ENCODE peak calls at places on chromosomes 12 and 14, in four cellular contexts. One of them, this sample, is unnamed.

GRCh38 chr12:43318002-43318401 is 234.0 kb downstream of the ADAMTS20 start:
- DNase-seq in right cardiac atrium: no peak
- DNase-seq in substantia nigra: no peak
- DNase-seq in H9: no peak
- DNase-seq in this sample: no peak

GRCh38 chr12:22312336-22312735 is 22.2 kb downstream of the ST8SIA1 start:
- DNase-seq in H9: no peak
- DNase-seq in substantia nigra: peak
- DNase-seq in right cardiac atrium: peak
- DNase-seq in this sample: peak

GRCh38 chr12:69501154-69501895 is 31.1 kb downstream of the FRS2 start:
- DNase-seq in substantia nigra: no peak
- DNase-seq in right cardiac atrium: no peak
- DNase-seq in H9: no peak
- DNase-seq in this sample: no peak

GRCh38 chr14:76882646-76883045 is 56.4 kb downstream of the LRRC74A start:
- DNase-seq in H9: no peak
- DNase-seq in substantia nigra: no peak
- DNase-seq in right cardiac atrium: peak
- DNase-seq in this sample: no peak

GRCh38 chr12:82028772-82029171 is 269.6 kb upstream of the PPFIA2 start:
- DNase-seq in right cardiac atrium: no peak
- DNase-seq in H9: no peak
- DNase-seq in substantia nigra: no peak
- DNase-seq in this sample: no peak

GRCh38 chr14:91649930-91650329 is 82.0 kb downstream of the CATSPERB start:
- DNase-seq in right cardiac atrium: no peak
- DNase-seq in substantia nigra: no peak
- DNase-seq in H9: no peak
- DNase-seq in this sample: no peak

GRCh38 chr12:12018454-12018853 is 52.3 kb upstream of the BCL2L14 start:
- DNase-seq in right cardiac atrium: peak
- DNase-seq in H9: no peak
- DNase-seq in substantia nigra: peak
- DNase-seq in this sample: peak

GRCh38 chr12:86265329-86265695 is 9.1 kb upstream of the MGAT4C start:
- DNase-seq in right cardiac atrium: no peak
- DNase-seq in H9: no peak
- DNase-seq in substantia nigra: no peak
- DNase-seq in this sample: no peak

GRCh38 chr12:103917873-103918272 is 12.3 kb upstream of the HSP90B1 start:
- DNase-seq in H9: no peak
- DNase-seq in substantia nigra: no peak
- DNase-seq in right cardiac atrium: no peak
- DNase-seq in this sample: no peak

GRCh38 chr12:68403711-68404110 is 71.5 kb upstream of the MDM1 start:
- DNase-seq in right cardiac atrium: no peak
- DNase-seq in H9: no peak
- DNase-seq in substantia nigra: no peak
- DNase-seq in this sample: no peak

GRCh38 chr14:59098377-59098776 is 90.1 kb upstream of the DAAM1 start:
- DNase-seq in substantia nigra: no peak
- DNase-seq in right cardiac atrium: no peak
- DNase-seq in H9: no peak
- DNase-seq in this sample: peak

GRCh38 chr12:110339184-110339952 is 58.3 kb downstream of the ATP2A2 start:
- DNase-seq in substantia nigra: no peak
- DNase-seq in H9: no peak
- DNase-seq in right cardiac atrium: no peak
- DNase-seq in this sample: no peak

GRCh38 chr12:30357712-30358111 is 338.0 kb downstream of the IPO8 start:
- DNase-seq in substantia nigra: no peak
- DNase-seq in H9: no peak
- DNase-seq in right cardiac atrium: no peak
- DNase-seq in this sample: no peak

GRCh38 chr12:127401005-127401404 is 866.0 kb upstream of the TMEM132C start:
- DNase-seq in H9: no peak
- DNase-seq in right cardiac atrium: no peak
- DNase-seq in substantia nigra: no peak
- DNase-seq in this sample: no peak

GRCh38 chr12:94148841-94149780 is 734 bp downstream of the PLXNC1 start:
- DNase-seq in H9: peak
- DNase-seq in substantia nigra: no peak
- DNase-seq in right cardiac atrium: peak
- DNase-seq in this sample: no peak

GRCh38 chr12:130347588-130347987 is 9.9 kb downstream of the PIWIL1 start:
- DNase-seq in substantia nigra: no peak
- DNase-seq in H9: no peak
- DNase-seq in right cardiac atrium: no peak
- DNase-seq in this sample: no peak

GRCh38 chr12:8742501-8742900 is 44.7 kb downstream of the RIMKLB start:
- DNase-seq in H9: no peak
- DNase-seq in substantia nigra: no peak
- DNase-seq in right cardiac atrium: no peak
- DNase-seq in this sample: peak

GRCh38 chr12:24463392-24463791 is 485.5 kb downstream of the BCAT1 start:
- DNase-seq in substantia nigra: no peak
- DNase-seq in right cardiac atrium: no peak
- DNase-seq in H9: no peak
- DNase-seq in this sample: no peak
- H3K27ac ChIP-seq in substantia nigra: no peak
- H3K27ac ChIP-seq in right cardiac atrium: no peak
- H3K27ac ChIP-seq in H9: no peak
- H3K27ac ChIP-seq in this sample: no peak

GRCh38 chr14:69571879-69572633 is 2.6 kb downstream of the CCDC177 start:
- DNase-seq in H9: peak
- DNase-seq in substantia nigra: no peak
- DNase-seq in right cardiac atrium: peak
- DNase-seq in this sample: no peak
- H3K27ac ChIP-seq in H9: no peak
- H3K27ac ChIP-seq in substantia nigra: no peak
- H3K27ac ChIP-seq in right cardiac atrium: no peak
- H3K27ac ChIP-seq in this sample: no peak

GRCh38 chr12:115402443-115403170 is 718.6 kb upstream of the TBX3 start:
- DNase-seq in substantia nigra: no peak
- DNase-seq in H9: no peak
- DNase-seq in right cardiac atrium: no peak
- DNase-seq in this sample: no peak

GRCh38 chr12:115400011-115400410 is 716.0 kb upstream of the TBX3 start:
- DNase-seq in substantia nigra: no peak
- DNase-seq in right cardiac atrium: no peak
- DNase-seq in H9: no peak
- DNase-seq in this sample: no peak

GRCh38 chr12:115396567-115396966 is 712.6 kb upstream of the TBX3 start:
- DNase-seq in H9: no peak
- DNase-seq in right cardiac atrium: no peak
- DNase-seq in substantia nigra: no peak
- DNase-seq in this sample: no peak

GRCh38 chr12:115394498-115395220 is 710.7 kb upstream of the TBX3 start:
- DNase-seq in right cardiac atrium: no peak
- DNase-seq in substantia nigra: no peak
- DNase-seq in H9: no peak
- DNase-seq in this sample: no peak

GRCh38 chr12:115398311-115398781 is 714.4 kb upstream of the TBX3 start:
- DNase-seq in substantia nigra: no peak
- DNase-seq in right cardiac atrium: no peak
- DNase-seq in H9: no peak
- DNase-seq in this sample: no peak
- H3K27ac ChIP-seq in substantia nigra: no peak
- H3K27ac ChIP-seq in right cardiac atrium: no peak
- H3K27ac ChIP-seq in H9: no peak
- H3K27ac ChIP-seq in this sample: no peak

DNA sequence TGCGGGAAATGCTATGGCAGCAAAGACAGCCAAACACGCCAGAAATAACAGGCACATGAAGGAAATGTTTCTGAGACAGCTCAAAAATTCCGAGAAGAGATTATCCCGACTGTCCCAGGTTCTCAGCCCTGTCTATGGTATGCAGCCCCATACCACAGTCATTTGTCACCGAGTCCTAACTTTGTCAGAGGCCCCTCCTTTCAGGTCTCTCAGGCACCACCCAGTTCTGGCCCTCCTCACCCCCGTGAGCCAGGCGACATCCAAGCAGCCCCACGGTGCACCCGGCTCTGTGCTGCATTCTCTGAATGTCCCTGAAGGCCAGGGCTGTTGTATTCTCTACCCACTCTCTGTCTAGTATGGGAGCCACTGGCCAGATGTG is 24.0 kb downstream of the SSH1 start:
- DNase-seq in H9: peak
- DNase-seq in right cardiac atrium: peak
- DNase-seq in substantia nigra: no peak
- DNase-seq in this sample: no peak
- H3K27ac ChIP-seq in H9: no peak
- H3K27ac ChIP-seq in right cardiac atrium: peak
- H3K27ac ChIP-seq in substantia nigra: peak
- H3K27ac ChIP-seq in this sample: peak

GRCh38 chr12:125824276-125824675 is 759.0 kb downstream of the AACS start:
- DNase-seq in substantia nigra: no peak
- DNase-seq in right cardiac atrium: no peak
- DNase-seq in H9: no peak
- DNase-seq in this sample: no peak
- H3K27ac ChIP-seq in substantia nigra: no peak
- H3K27ac ChIP-seq in right cardiac atrium: no peak
- H3K27ac ChIP-seq in H9: no peak
- H3K27ac ChIP-seq in this sample: no peak

DNA sequence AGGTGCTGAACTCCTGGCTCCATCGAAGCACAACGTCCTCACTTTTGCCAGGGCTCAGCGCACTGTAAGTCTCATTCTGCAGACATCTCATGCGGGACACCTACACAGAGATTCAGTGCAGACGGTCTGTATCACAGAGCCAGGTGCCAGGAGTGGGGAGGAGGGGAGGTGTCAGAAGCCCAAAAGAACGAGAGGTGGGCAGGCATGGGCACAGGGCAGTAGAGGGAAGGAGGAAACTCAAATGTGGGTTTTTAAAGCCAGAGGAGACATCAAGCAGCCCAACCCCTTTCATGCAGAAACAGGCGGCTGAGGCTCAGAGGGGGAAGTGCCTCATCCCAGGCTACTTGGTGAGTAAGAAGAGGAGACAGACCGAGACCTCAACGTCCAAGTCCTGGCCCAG is 2.5 kb upstream of the LPAR5 start:
- DNase-seq in H9: no peak
- DNase-seq in substantia nigra: no peak
- DNase-seq in right cardiac atrium: no peak
- DNase-seq in this sample: no peak
- H3K27ac ChIP-seq in H9: no peak
- H3K27ac ChIP-seq in substantia nigra: no peak
- H3K27ac ChIP-seq in right cardiac atrium: no peak
- H3K27ac ChIP-seq in this sample: no peak

GRCh38 chr14:100587763-100588411 is 670 bp upstream of the BEGAIN start:
- DNase-seq in right cardiac atrium: peak
- DNase-seq in H9: no peak
- DNase-seq in substantia nigra: no peak
- DNase-seq in this sample: no peak

GRCh38 chr14:100587248-100587762 is at the start of gene BEGAIN:
- DNase-seq in H9: no peak
- DNase-seq in substantia nigra: no peak
- DNase-seq in right cardiac atrium: peak
- DNase-seq in this sample: no peak

GRCh38 chr14:100585448-100586152 is 1.6 kb downstream of the BEGAIN start:
- DNase-seq in H9: no peak
- DNase-seq in substantia nigra: no peak
- DNase-seq in right cardiac atrium: peak
- DNase-seq in this sample: no peak

GRCh38 chr14:100586153-100586519 is 1.1 kb downstream of the BEGAIN start:
- DNase-seq in substantia nigra: no peak
- DNase-seq in H9: no peak
- DNase-seq in right cardiac atrium: peak
- DNase-seq in this sample: no peak

GRCh38 chr14:100586520-100587247 is 533 bp downstream of the BEGAIN start:
- DNase-seq in H9: no peak
- DNase-seq in substantia nigra: no peak
- DNase-seq in right cardiac atrium: peak
- DNase-seq in this sample: peak
- H3K27ac ChIP-seq in H9: no peak
- H3K27ac ChIP-seq in substantia nigra: no peak
- H3K27ac ChIP-seq in right cardiac atrium: no peak
- H3K27ac ChIP-seq in this sample: peak

GRCh38 chr14:61488417-61488816 is 167.0 kb downstream of the PRKCH start:
- DNase-seq in H9: no peak
- DNase-seq in substantia nigra: no peak
- DNase-seq in right cardiac atrium: no peak
- DNase-seq in this sample: no peak

GRCh38 chr14:61489002-61489401 is 167.6 kb downstream of the PRKCH start:
- DNase-seq in substantia nigra: no peak
- DNase-seq in right cardiac atrium: no peak
- DNase-seq in H9: no peak
- DNase-seq in this sample: no peak

GRCh38 chr14:61491224-61491623 is 169.8 kb downstream of the PRKCH start:
- DNase-seq in right cardiac atrium: no peak
- DNase-seq in substantia nigra: no peak
- DNase-seq in H9: no peak
- DNase-seq in this sample: no peak

GRCh38 chr14:61489527-61489926 is 168.1 kb downstream of the PRKCH start:
- DNase-seq in substantia nigra: no peak
- DNase-seq in right cardiac atrium: no peak
- DNase-seq in H9: no peak
- DNase-seq in this sample: no peak

DNA sequence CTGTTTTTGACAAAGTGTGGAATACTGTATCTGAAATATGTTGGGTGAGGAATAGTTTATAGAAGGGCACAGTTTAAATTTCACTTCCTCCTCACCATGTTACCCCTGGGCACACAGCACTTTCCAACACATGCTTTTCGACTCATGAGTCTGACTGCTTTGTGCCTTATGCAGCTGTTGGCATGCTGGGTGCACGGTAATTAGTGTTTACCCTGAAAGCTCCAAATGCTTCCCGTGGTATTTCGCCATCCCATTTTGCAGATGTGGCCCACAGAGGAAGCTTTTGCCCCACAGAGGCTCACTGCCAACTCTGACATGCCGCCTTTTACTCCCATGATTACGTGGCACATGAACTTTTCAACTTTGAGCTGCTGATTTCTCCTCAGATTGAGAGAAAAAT is 168.6 kb downstream of the PRKCH start:
- DNase-seq in H9: no peak
- DNase-seq in right cardiac atrium: peak
- DNase-seq in substantia nigra: no peak
- DNase-seq in this sample: no peak
- H3K27ac ChIP-seq in H9: no peak
- H3K27ac ChIP-seq in right cardiac atrium: peak
- H3K27ac ChIP-seq in substantia nigra: peak
- H3K27ac ChIP-seq in this sample: no peak

This sample was measured in epithelial cell of prostate.